ENCODE peak calls at places on chromosomes 2 and 18, in five cellular contexts. J is T-helper 2 cell, U is colonic mucosa, A is fibroblast of the aortic adventitia, I is amygdala. N is an unnamed sample.

GRCh38 chr2:121524650-121525425 is 5.8 kb upstream of the RNU4ATAC start:
- DNase-seq in J (no peak), A (no peak), I (no peak), U (no peak), N (no peak)

GRCh38 chr18:3044931-3045698 is 32.2 kb upstream of the LPIN2 start:
- DNase-seq in U (peak; percentile 88), J (no peak), A (no peak), I (peak; percentile 23), N (peak; percentile 11)

GRCh38 chr2:1730047-1730937 is 14.0 kb downstream of the PXDN start:
- DNase-seq in I (no peak), U (peak; percentile 38), A (peak; percentile 91), J (no peak), N (no peak)

GRCh38 chr2:234640657-234641056 is 143.8 kb upstream of the ARL4C start:
- DNase-seq in J (no peak), U (no peak), A (no peak), I (no peak), N (no peak)

GRCh38 chr2:235024191-235024611 is 72.4 kb downstream of the SH3BP4 start:
- DNase-seq in U (no peak), A (no peak), J (no peak), I (no peak), N (no peak)

GRCh38 chr2:30445266-30445821 is 1.7 kb upstream of the LCLAT1 start:
- DNase-seq in U (no peak), J (no peak), A (no peak), I (no peak), N (no peak)

GRCh38 chr2:96853321-96853720 is 4.5 kb downstream of the ANKRD39 start:
- DNase-seq in I (no peak), A (no peak), J (no peak), U (no peak), N (no peak)

GRCh38 chr2:143581989-143582719 is 452.9 kb downstream of the ARHGAP15 start:
- DNase-seq in A (no peak), U (no peak), I (peak; percentile 39), J (no peak), N (no peak)

GRCh38 chr2:234861841-234862735 is 89.7 kb upstream of the SH3BP4 start:
- DNase-seq in I (peak; percentile 42), A (peak; percentile 21), U (no peak), J (no peak), N (peak; percentile 6)

GRCh38 chr2:231123362-231123898 is 1.4 kb downstream of the HTR2B start:
- DNase-seq in J (no peak), I (no peak), U (no peak), A (no peak), N (no peak)

GRCh38 chr2:42101641-42102605 is 54.1 kb downstream of the PKDCC start:
- DNase-seq in U (peak; percentile 67), A (peak; percentile 74), I (no peak), J (peak; percentile 93), N (peak; percentile 66)

GRCh38 chr2:11411768-11412448 is 54.1 kb downstream of the E2F6 start:
- DNase-seq in A (peak; percentile 76), J (no peak), I (peak; percentile 35), U (peak; percentile 77), N (peak; percentile 30)

GRCh38 chr2:218325566-218326160 is 31.0 kb upstream of the CATIP start:
- DNase-seq in A (no peak), U (no peak), J (no peak), I (no peak), N (no peak)

GRCh38 chr2:11446733-11447248 is 19.2 kb downstream of the E2F6 start:
- DNase-seq in J (peak; percentile 28), A (peak; percentile 71), I (peak; percentile 38), U (peak; percentile 62), N (peak; percentile 37)

GRCh38 chr2:9675369-9676351 is 44.9 kb upstream of the YWHAQ start:
- DNase-seq in U (no peak), I (no peak), J (no peak), A (peak; percentile 81), N (no peak)

GRCh38 chr2:143296089-143296488 is 166.9 kb downstream of the ARHGAP15 start:
- DNase-seq in I (no peak), A (no peak), J (no peak), U (no peak), N (no peak)

GRCh38 chr2:12317853-12318426 is 398.8 kb upstream of the TRIB2 start:
- DNase-seq in J (no peak), U (peak; percentile 45), I (no peak), A (peak; percentile 85), N (no peak)

GRCh38 chr2:239263231-239263936 is 137.4 kb downstream of the HDAC4 start:
- DNase-seq in A (no peak), I (no peak), U (no peak), J (no peak), N (no peak)

GRCh38 chr2:45291283-45291682 is 282.0 kb upstream of the SIX2 start:
- DNase-seq in A (peak; percentile 67), I (no peak), J (no peak), U (no peak), N (no peak)

GRCh38 chr2:241853651-241854341 is 4.9 kb downstream of the PDCD1 start:
- DNase-seq in I (no peak), U (no peak), J (no peak), A (no peak), N (no peak)

GRCh38 chr2:178194600-178195389 is 483 bp downstream of the OSBPL6 start:
- DNase-seq in I (peak; percentile 52), J (no peak), U (peak; percentile 34), A (peak; percentile 48), N (peak; percentile 51)

GRCh38 chr2:235168174-235168979 is 216.6 kb downstream of the SH3BP4 start:
- DNase-seq in I (no peak), U (no peak), A (no peak), J (no peak), N (peak; percentile 14)

GRCh38 chr2:203533696-203534471 is 1.2 kb downstream of the RAPH1 start:
- DNase-seq in I (no peak), A (peak; percentile 89), U (no peak), J (no peak), N (no peak)

GRCh38 chr2:234708091-234708683 is 211.3 kb upstream of the ARL4C start:
- DNase-seq in J (no peak), U (no peak), I (no peak), A (peak; percentile 33), N (no peak)

GRCh38 chr2:240455227-240455718 is 19.8 kb downstream of the GPC1 start:
- DNase-seq in A (no peak), U (no peak), J (no peak), I (no peak), N (no peak)

GRCh38 chr2:199460101-199460671 is 2.4 kb upstream of the SATB2 start:
- DNase-seq in I (no peak), J (no peak), U (no peak), A (peak; percentile 61), N (no peak)

GRCh38 chr2:161237397-161238263 is 70.6 kb upstream of the PSMD14 start:
- DNase-seq in I (peak; percentile 76), A (peak; percentile 29), J (peak; percentile 41), U (peak; percentile 60), N (peak; percentile 71)

GRCh38 chr2:109346601-109347228 is 217.7 kb downstream of the SH3RF3 start:
- DNase-seq in A (peak; percentile 32), J (no peak), U (no peak), I (no peak), N (no peak)

GRCh38 chr2:46803551-46803885 is 112.1 kb downstream of the MCFD2 start:
- DNase-seq in I (no peak), J (no peak), A (no peak), U (peak; percentile 9), N (no peak)

GRCh38 chr2:169799555-169799954 is 884 bp downstream of the SSB start:
- DNase-seq in J (no peak), A (peak; percentile 25), I (no peak), U (no peak), N (no peak)

N was measured in thyroid gland.